ENCODE peak calls at places on chromosomes 1 and 21, in ten cellular contexts. One of them, this sample, is unnamed. For H3K27me3, the result is how much of the 10 kb centered on the place peaks cover.

GRCh38 chr1:203208181-203208580 is 21.3 kb downstream of the CHIT1 start:
- DNase-seq in mammary epithelial cell: no peak
- DNase-seq in heart right ventricle: no peak
- DNase-seq in suprapubic skin: no peak
- DNase-seq in CD8-positive, alpha-beta T cell: no peak
- DNase-seq in cardiac muscle cell: no peak
- DNase-seq in body of pancreas: no peak
- DNase-seq in MM.1S: no peak
- DNase-seq in right lobe of liver: no peak
- DNase-seq in thoracic aorta: no peak
- DNase-seq in this sample: no peak

GRCh38 chr1:203444077-203444683 is 31.4 kb upstream of the PRELP start:
- DNase-seq in cardiac muscle cell: no peak
- DNase-seq in CD8-positive, alpha-beta T cell: no peak
- DNase-seq in body of pancreas: no peak
- DNase-seq in mammary epithelial cell: no peak
- DNase-seq in suprapubic skin: no peak
- DNase-seq in MM.1S: no peak
- DNase-seq in thoracic aorta: no peak
- DNase-seq in heart right ventricle: no peak
- DNase-seq in right lobe of liver: no peak
- DNase-seq in this sample: peak

GRCh38 chr1:170366980-170367379 is 165.0 kb upstream of the GORAB start:
- DNase-seq in CD8-positive, alpha-beta T cell: no peak
- DNase-seq in heart right ventricle: no peak
- DNase-seq in cardiac muscle cell: no peak
- DNase-seq in right lobe of liver: no peak
- DNase-seq in body of pancreas: no peak
- DNase-seq in suprapubic skin: no peak
- DNase-seq in mammary epithelial cell: no peak
- DNase-seq in MM.1S: no peak
- DNase-seq in thoracic aorta: no peak
- DNase-seq in this sample: no peak

GRCh38 chr1:115755436-115756370 is 12.8 kb downstream of the CASQ2 start:
- DNase-seq in right lobe of liver: no peak
- DNase-seq in suprapubic skin: no peak
- DNase-seq in thoracic aorta: no peak
- DNase-seq in cardiac muscle cell: no peak
- DNase-seq in CD8-positive, alpha-beta T cell: no peak
- DNase-seq in mammary epithelial cell: no peak
- DNase-seq in body of pancreas: no peak
- DNase-seq in MM.1S: no peak
- DNase-seq in heart right ventricle: no peak
- DNase-seq in this sample: no peak

GRCh38 chr21:33403128-33403785 is at the start of gene IFNGR2:
- DNase-seq in body of pancreas: peak
- DNase-seq in cardiac muscle cell: peak
- DNase-seq in right lobe of liver: peak
- DNase-seq in MM.1S: peak
- DNase-seq in thoracic aorta: no peak
- DNase-seq in suprapubic skin: peak
- DNase-seq in mammary epithelial cell: peak
- DNase-seq in heart right ventricle: peak
- DNase-seq in CD8-positive, alpha-beta T cell: peak
- DNase-seq in this sample: no peak

GRCh38 chr1:115668579-115668978 is 26.8 kb downstream of the VANGL1 start:
- DNase-seq in mammary epithelial cell: peak
- DNase-seq in right lobe of liver: no peak
- DNase-seq in suprapubic skin: no peak
- DNase-seq in CD8-positive, alpha-beta T cell: no peak
- DNase-seq in thoracic aorta: no peak
- DNase-seq in body of pancreas: no peak
- DNase-seq in heart right ventricle: no peak
- DNase-seq in cardiac muscle cell: no peak
- DNase-seq in MM.1S: no peak
- DNase-seq in this sample: no peak

GRCh38 chr1:99849744-99850457 is at the start of gene AGL:
- DNase-seq in MM.1S: peak
- DNase-seq in heart right ventricle: peak
- DNase-seq in right lobe of liver: peak
- DNase-seq in CD8-positive, alpha-beta T cell: peak
- DNase-seq in thoracic aorta: peak
- DNase-seq in mammary epithelial cell: peak
- DNase-seq in body of pancreas: peak
- DNase-seq in suprapubic skin: peak
- DNase-seq in cardiac muscle cell: peak
- DNase-seq in this sample: peak

GRCh38 chr21:45488839-45489479 is 53.3 kb downstream of the SLC19A1 start:
- DNase-seq in mammary epithelial cell: no peak
- DNase-seq in right lobe of liver: no peak
- DNase-seq in thoracic aorta: no peak
- DNase-seq in suprapubic skin: no peak
- DNase-seq in heart right ventricle: no peak
- DNase-seq in CD8-positive, alpha-beta T cell: no peak
- DNase-seq in body of pancreas: no peak
- DNase-seq in MM.1S: no peak
- DNase-seq in cardiac muscle cell: no peak
- DNase-seq in this sample: no peak

GRCh38 chr1:110591956-110592355 is 14.2 kb downstream of the KCNA2 start:
- DNase-seq in CD8-positive, alpha-beta T cell: no peak
- DNase-seq in cardiac muscle cell: no peak
- DNase-seq in thoracic aorta: no peak
- DNase-seq in suprapubic skin: no peak
- DNase-seq in mammary epithelial cell: no peak
- DNase-seq in right lobe of liver: no peak
- DNase-seq in MM.1S: no peak
- DNase-seq in heart right ventricle: no peak
- DNase-seq in body of pancreas: no peak
- DNase-seq in this sample: no peak

GRCh38 chr1:182650678-182651669 is 33.4 kb downstream of the RGS8 start:
- DNase-seq in thoracic aorta: no peak
- DNase-seq in heart right ventricle: no peak
- DNase-seq in cardiac muscle cell: no peak
- DNase-seq in mammary epithelial cell: no peak
- DNase-seq in suprapubic skin: no peak
- DNase-seq in right lobe of liver: no peak
- DNase-seq in MM.1S: peak
- DNase-seq in body of pancreas: no peak
- DNase-seq in CD8-positive, alpha-beta T cell: no peak
- DNase-seq in this sample: no peak

GRCh38 chr1:60171793-60172192 is 98.2 kb upstream of the C1orf87 start:
- DNase-seq in cardiac muscle cell: no peak
- DNase-seq in right lobe of liver: no peak
- DNase-seq in thoracic aorta: no peak
- DNase-seq in CD8-positive, alpha-beta T cell: no peak
- DNase-seq in suprapubic skin: no peak
- DNase-seq in mammary epithelial cell: peak
- DNase-seq in heart right ventricle: no peak
- DNase-seq in MM.1S: no peak
- DNase-seq in body of pancreas: no peak
- DNase-seq in this sample: no peak

GRCh38 chr1:30877205-30877912 is 31.2 kb downstream of the SDC3 start:
- DNase-seq in MM.1S: no peak
- DNase-seq in body of pancreas: peak
- DNase-seq in suprapubic skin: no peak
- DNase-seq in heart right ventricle: peak
- DNase-seq in thoracic aorta: peak
- DNase-seq in cardiac muscle cell: no peak
- DNase-seq in right lobe of liver: peak
- DNase-seq in mammary epithelial cell: peak
- DNase-seq in CD8-positive, alpha-beta T cell: no peak
- DNase-seq in this sample: peak

GRCh38 chr1:9028921-9029715 is 2.9 kb upstream of the SLC2A7 start:
- DNase-seq in body of pancreas: no peak
- DNase-seq in suprapubic skin: no peak
- DNase-seq in MM.1S: no peak
- DNase-seq in mammary epithelial cell: no peak
- DNase-seq in heart right ventricle: no peak
- DNase-seq in thoracic aorta: no peak
- DNase-seq in right lobe of liver: no peak
- DNase-seq in CD8-positive, alpha-beta T cell: no peak
- DNase-seq in cardiac muscle cell: no peak
- DNase-seq in this sample: no peak

GRCh38 chr1:232826318-232826717 is 21.1 kb downstream of the MAP10 start:
- DNase-seq in mammary epithelial cell: no peak
- DNase-seq in right lobe of liver: no peak
- DNase-seq in CD8-positive, alpha-beta T cell: no peak
- DNase-seq in cardiac muscle cell: no peak
- DNase-seq in heart right ventricle: no peak
- DNase-seq in thoracic aorta: no peak
- DNase-seq in body of pancreas: no peak
- DNase-seq in suprapubic skin: no peak
- DNase-seq in MM.1S: no peak
- DNase-seq in this sample: no peak

GRCh38 chr1:208174736-208175507 is 69.3 kb downstream of the PLXNA2 start:
- DNase-seq in right lobe of liver: no peak
- DNase-seq in MM.1S: no peak
- DNase-seq in cardiac muscle cell: no peak
- DNase-seq in mammary epithelial cell: no peak
- DNase-seq in thoracic aorta: no peak
- DNase-seq in heart right ventricle: no peak
- DNase-seq in suprapubic skin: no peak
- DNase-seq in body of pancreas: no peak
- DNase-seq in CD8-positive, alpha-beta T cell: no peak
- DNase-seq in this sample: no peak

GRCh38 chr1:162079023-162079422 is 9.5 kb downstream of the NOS1AP start:
- DNase-seq in cardiac muscle cell: no peak
- DNase-seq in MM.1S: no peak
- DNase-seq in body of pancreas: no peak
- DNase-seq in CD8-positive, alpha-beta T cell: no peak
- DNase-seq in suprapubic skin: no peak
- DNase-seq in thoracic aorta: no peak
- DNase-seq in mammary epithelial cell: no peak
- DNase-seq in right lobe of liver: no peak
- DNase-seq in heart right ventricle: no peak
- DNase-seq in this sample: no peak

GRCh38 chr1:216600730-216601426 is 122.4 kb downstream of the ESRRG start:
- DNase-seq in body of pancreas: peak
- DNase-seq in right lobe of liver: peak
- DNase-seq in MM.1S: peak
- DNase-seq in thoracic aorta: peak
- DNase-seq in suprapubic skin: peak
- DNase-seq in mammary epithelial cell: peak
- DNase-seq in cardiac muscle cell: peak
- DNase-seq in heart right ventricle: peak
- DNase-seq in CD8-positive, alpha-beta T cell: no peak
- DNase-seq in this sample: peak

GRCh38 chr1:86155807-86156561 is 588 bp downstream of the COL24A1 start:
- DNase-seq in thoracic aorta: no peak
- DNase-seq in suprapubic skin: peak
- DNase-seq in body of pancreas: peak
- DNase-seq in heart right ventricle: peak
- DNase-seq in mammary epithelial cell: no peak
- DNase-seq in MM.1S: no peak
- DNase-seq in right lobe of liver: peak
- DNase-seq in cardiac muscle cell: peak
- DNase-seq in CD8-positive, alpha-beta T cell: no peak
- DNase-seq in this sample: no peak

GRCh38 chr1:86154581-86155060 is 2.0 kb downstream of the COL24A1 start:
- DNase-seq in CD8-positive, alpha-beta T cell: no peak
- DNase-seq in cardiac muscle cell: no peak
- DNase-seq in body of pancreas: no peak
- DNase-seq in suprapubic skin: no peak
- DNase-seq in right lobe of liver: peak
- DNase-seq in mammary epithelial cell: peak
- DNase-seq in thoracic aorta: no peak
- DNase-seq in heart right ventricle: peak
- DNase-seq in MM.1S: no peak
- DNase-seq in this sample: peak

GRCh38 chr1:86152887-86153286 is 3.7 kb downstream of the COL24A1 start:
- DNase-seq in body of pancreas: no peak
- DNase-seq in CD8-positive, alpha-beta T cell: no peak
- DNase-seq in heart right ventricle: no peak
- DNase-seq in suprapubic skin: no peak
- DNase-seq in thoracic aorta: no peak
- DNase-seq in mammary epithelial cell: no peak
- DNase-seq in MM.1S: no peak
- DNase-seq in cardiac muscle cell: no peak
- DNase-seq in right lobe of liver: no peak
- DNase-seq in this sample: no peak

GRCh38 chr1:86156571-86157455 is at the start of gene COL24A1:
- DNase-seq in suprapubic skin: peak
- DNase-seq in cardiac muscle cell: peak
- DNase-seq in heart right ventricle: peak
- DNase-seq in MM.1S: no peak
- DNase-seq in thoracic aorta: no peak
- DNase-seq in mammary epithelial cell: no peak
- DNase-seq in CD8-positive, alpha-beta T cell: no peak
- DNase-seq in body of pancreas: peak
- DNase-seq in right lobe of liver: peak
- DNase-seq in this sample: peak

GRCh38 chr1:86155061-86155806 is 1.3 kb downstream of the COL24A1 start:
- DNase-seq in suprapubic skin: peak
- DNase-seq in cardiac muscle cell: peak
- DNase-seq in thoracic aorta: no peak
- DNase-seq in CD8-positive, alpha-beta T cell: no peak
- DNase-seq in right lobe of liver: peak
- DNase-seq in heart right ventricle: peak
- DNase-seq in body of pancreas: peak
- DNase-seq in mammary epithelial cell: no peak
- DNase-seq in MM.1S: no peak
- DNase-seq in this sample: peak
- TF ChIP-seq CTCF in suprapubic skin: no peak
- TF ChIP-seq CTCF in cardiac muscle cell: peak
- TF ChIP-seq CTCF in thoracic aorta: no peak
- TF ChIP-seq CTCF in CD8-positive, alpha-beta T cell: no peak
- TF ChIP-seq CTCF in right lobe of liver: no peak
- TF ChIP-seq CTCF in heart right ventricle: no peak
- TF ChIP-seq CTCF in body of pancreas: no peak
- TF ChIP-seq CTCF in mammary epithelial cell: no peak
- TF ChIP-seq CTCF in MM.1S: no peak
- TF ChIP-seq CTCF in this sample: no peak

GRCh38 chr1:81757398-81758020 is 43.2 kb upstream of the ADGRL2 start:
- DNase-seq in CD8-positive, alpha-beta T cell: no peak
- DNase-seq in suprapubic skin: no peak
- DNase-seq in body of pancreas: no peak
- DNase-seq in thoracic aorta: no peak
- DNase-seq in MM.1S: no peak
- DNase-seq in right lobe of liver: no peak
- DNase-seq in cardiac muscle cell: no peak
- DNase-seq in heart right ventricle: no peak
- DNase-seq in mammary epithelial cell: no peak
- DNase-seq in this sample: no peak
- H3K27ac ChIP-seq in CD8-positive, alpha-beta T cell: no peak
- H3K27ac ChIP-seq in suprapubic skin: no peak
- H3K27ac ChIP-seq in body of pancreas: no peak
- H3K27ac ChIP-seq in thoracic aorta: no peak
- H3K27ac ChIP-seq in MM.1S: no peak
- H3K27ac ChIP-seq in right lobe of liver: no peak
- H3K27ac ChIP-seq in cardiac muscle cell: no peak
- H3K27ac ChIP-seq in heart right ventricle: no peak
- H3K27ac ChIP-seq in mammary epithelial cell: no peak
- H3K27ac ChIP-seq in this sample: no peak

GRCh38 chr1:39672551-39672947 is 642 bp upstream of the NT5C1A start:
- DNase-seq in heart right ventricle: no peak
- DNase-seq in MM.1S: peak
- DNase-seq in body of pancreas: peak
- DNase-seq in right lobe of liver: no peak
- DNase-seq in thoracic aorta: no peak
- DNase-seq in cardiac muscle cell: peak
- DNase-seq in CD8-positive, alpha-beta T cell: peak
- DNase-seq in mammary epithelial cell: no peak
- DNase-seq in suprapubic skin: no peak
- DNase-seq in this sample: no peak
- H3K27me3 ChIP-seq in heart right ventricle: under half
- H3K27me3 ChIP-seq in MM.1S: under half
- H3K27me3 ChIP-seq in body of pancreas: under half
- H3K27me3 ChIP-seq in right lobe of liver: under half
- H3K27me3 ChIP-seq in thoracic aorta: under half
- H3K27me3 ChIP-seq in cardiac muscle cell: half or more
- H3K27me3 ChIP-seq in CD8-positive, alpha-beta T cell: under half
- H3K27me3 ChIP-seq in mammary epithelial cell: under half
- H3K27me3 ChIP-seq in suprapubic skin: under half
- H3K27me3 ChIP-seq in this sample: under half

GRCh38 chr1:158002022-158002629 is 8.7 kb downstream of the KIRREL1 start:
- DNase-seq in MM.1S: no peak
- DNase-seq in suprapubic skin: no peak
- DNase-seq in mammary epithelial cell: peak
- DNase-seq in body of pancreas: no peak
- DNase-seq in right lobe of liver: no peak
- DNase-seq in heart right ventricle: no peak
- DNase-seq in cardiac muscle cell: peak
- DNase-seq in CD8-positive, alpha-beta T cell: no peak
- DNase-seq in thoracic aorta: no peak
- DNase-seq in this sample: no peak
- TF ChIP-seq CTCF in MM.1S: no peak
- TF ChIP-seq CTCF in suprapubic skin: no peak
- TF ChIP-seq CTCF in mammary epithelial cell: no peak
- TF ChIP-seq CTCF in body of pancreas: no peak
- TF ChIP-seq CTCF in right lobe of liver: no peak
- TF ChIP-seq CTCF in heart right ventricle: no peak
- TF ChIP-seq CTCF in cardiac muscle cell: peak
- TF ChIP-seq CTCF in CD8-positive, alpha-beta T cell: no peak
- TF ChIP-seq CTCF in thoracic aorta: no peak
- TF ChIP-seq CTCF in this sample: no peak